ENCODE peak calls at places on chromosomes 2 and 18, in ten cellular contexts. One of them, this sample, is unnamed. For H3K27me3, the result is how much of the 10 kb centered on the place peaks cover.

GRCh38 chr18:48574667-48575300 is 36.0 kb downstream of the CTIF start:
- DNase-seq in heart left ventricle: peak
- DNase-seq in Peyer's patch: no peak
- DNase-seq in tibial nerve: no peak
- DNase-seq in breast epithelium: no peak
- DNase-seq in upper lobe of left lung: peak
- DNase-seq in stomach: no peak
- DNase-seq in transverse colon: no peak
- DNase-seq in ovary: no peak
- DNase-seq in spleen: peak
- DNase-seq in this sample: no peak

GRCh38 chr2:98483257-98483861 is 38.7 kb downstream of the INPP4A start:
- DNase-seq in Peyer's patch: no peak
- DNase-seq in stomach: no peak
- DNase-seq in tibial nerve: no peak
- DNase-seq in breast epithelium: no peak
- DNase-seq in upper lobe of left lung: no peak
- DNase-seq in heart left ventricle: no peak
- DNase-seq in ovary: no peak
- DNase-seq in spleen: peak
- DNase-seq in transverse colon: no peak
- DNase-seq in this sample: no peak

GRCh38 chr2:81436256-81436655 is 1131.7 kb upstream of the LRRTM1 start:
- DNase-seq in stomach: no peak
- DNase-seq in upper lobe of left lung: no peak
- DNase-seq in heart left ventricle: no peak
- DNase-seq in transverse colon: no peak
- DNase-seq in breast epithelium: peak
- DNase-seq in Peyer's patch: no peak
- DNase-seq in tibial nerve: no peak
- DNase-seq in ovary: no peak
- DNase-seq in spleen: no peak
- DNase-seq in this sample: no peak

GRCh38 chr2:143843696-143844095 is 676.2 kb downstream of the ZEB2 start:
- DNase-seq in spleen: no peak
- DNase-seq in tibial nerve: no peak
- DNase-seq in transverse colon: no peak
- DNase-seq in upper lobe of left lung: no peak
- DNase-seq in ovary: no peak
- DNase-seq in Peyer's patch: no peak
- DNase-seq in breast epithelium: no peak
- DNase-seq in stomach: no peak
- DNase-seq in heart left ventricle: no peak
- DNase-seq in this sample: no peak

GRCh38 chr2:85753525-85754312 is at the start of gene ATOH8:
- DNase-seq in upper lobe of left lung: peak
- DNase-seq in Peyer's patch: peak
- DNase-seq in heart left ventricle: peak
- DNase-seq in spleen: peak
- DNase-seq in transverse colon: peak
- DNase-seq in breast epithelium: no peak
- DNase-seq in tibial nerve: peak
- DNase-seq in ovary: peak
- DNase-seq in stomach: peak
- DNase-seq in this sample: peak

GRCh38 chr2:33597026-33597425 is 2.1 kb downstream of the FAM98A start:
- DNase-seq in heart left ventricle: no peak
- DNase-seq in spleen: no peak
- DNase-seq in stomach: no peak
- DNase-seq in ovary: no peak
- DNase-seq in breast epithelium: no peak
- DNase-seq in tibial nerve: no peak
- DNase-seq in transverse colon: no peak
- DNase-seq in upper lobe of left lung: no peak
- DNase-seq in Peyer's patch: no peak
- DNase-seq in this sample: no peak

GRCh38 chr2:197107291-197108269 is 181.1 kb upstream of the PGAP1 start:
- DNase-seq in tibial nerve: peak
- DNase-seq in Peyer's patch: no peak
- DNase-seq in stomach: no peak
- DNase-seq in transverse colon: peak
- DNase-seq in ovary: no peak
- DNase-seq in upper lobe of left lung: no peak
- DNase-seq in heart left ventricle: peak
- DNase-seq in spleen: no peak
- DNase-seq in breast epithelium: no peak
- DNase-seq in this sample: peak

GRCh38 chr2:84904717-84905174 is 710 bp upstream of the TMSB10 start:
- DNase-seq in heart left ventricle: peak
- DNase-seq in ovary: peak
- DNase-seq in tibial nerve: peak
- DNase-seq in breast epithelium: peak
- DNase-seq in stomach: peak
- DNase-seq in spleen: peak
- DNase-seq in Peyer's patch: peak
- DNase-seq in upper lobe of left lung: no peak
- DNase-seq in transverse colon: peak
- DNase-seq in this sample: peak

GRCh38 chr2:12507295-12507694 is 209.4 kb upstream of the TRIB2 start:
- DNase-seq in Peyer's patch: no peak
- DNase-seq in ovary: peak
- DNase-seq in upper lobe of left lung: no peak
- DNase-seq in tibial nerve: no peak
- DNase-seq in transverse colon: no peak
- DNase-seq in breast epithelium: peak
- DNase-seq in spleen: no peak
- DNase-seq in heart left ventricle: no peak
- DNase-seq in stomach: no peak
- DNase-seq in this sample: no peak

GRCh38 chr2:235605306-235605998 is 111.6 kb downstream of the AGAP1 start:
- DNase-seq in tibial nerve: peak
- DNase-seq in transverse colon: peak
- DNase-seq in heart left ventricle: peak
- DNase-seq in breast epithelium: peak
- DNase-seq in stomach: peak
- DNase-seq in spleen: no peak
- DNase-seq in upper lobe of left lung: no peak
- DNase-seq in Peyer's patch: no peak
- DNase-seq in ovary: peak
- DNase-seq in this sample: peak

GRCh38 chr2:187875271-187875670 is 321.0 kb upstream of the TFPI start:
- DNase-seq in stomach: no peak
- DNase-seq in ovary: no peak
- DNase-seq in Peyer's patch: no peak
- DNase-seq in breast epithelium: no peak
- DNase-seq in upper lobe of left lung: no peak
- DNase-seq in spleen: no peak
- DNase-seq in transverse colon: no peak
- DNase-seq in heart left ventricle: no peak
- DNase-seq in tibial nerve: no peak
- DNase-seq in this sample: no peak

GRCh38 chr2:111194835-111195621 is 74.3 kb downstream of the BCL2L11 start:
- DNase-seq in spleen: no peak
- DNase-seq in breast epithelium: no peak
- DNase-seq in transverse colon: peak
- DNase-seq in ovary: no peak
- DNase-seq in heart left ventricle: no peak
- DNase-seq in tibial nerve: no peak
- DNase-seq in stomach: no peak
- DNase-seq in Peyer's patch: peak
- DNase-seq in upper lobe of left lung: no peak
- DNase-seq in this sample: no peak

GRCh38 chr2:40642261-40642660 is 190.4 kb upstream of the SLC8A1 start:
- DNase-seq in upper lobe of left lung: no peak
- DNase-seq in tibial nerve: no peak
- DNase-seq in breast epithelium: no peak
- DNase-seq in transverse colon: no peak
- DNase-seq in spleen: no peak
- DNase-seq in heart left ventricle: no peak
- DNase-seq in stomach: no peak
- DNase-seq in ovary: no peak
- DNase-seq in Peyer's patch: no peak
- DNase-seq in this sample: no peak

GRCh38 chr2:12723741-12724463 is 7.2 kb downstream of the TRIB2 start:
- DNase-seq in transverse colon: no peak
- DNase-seq in tibial nerve: no peak
- DNase-seq in upper lobe of left lung: no peak
- DNase-seq in breast epithelium: no peak
- DNase-seq in Peyer's patch: no peak
- DNase-seq in heart left ventricle: no peak
- DNase-seq in stomach: no peak
- DNase-seq in spleen: no peak
- DNase-seq in ovary: no peak
- DNase-seq in this sample: no peak

DNA sequence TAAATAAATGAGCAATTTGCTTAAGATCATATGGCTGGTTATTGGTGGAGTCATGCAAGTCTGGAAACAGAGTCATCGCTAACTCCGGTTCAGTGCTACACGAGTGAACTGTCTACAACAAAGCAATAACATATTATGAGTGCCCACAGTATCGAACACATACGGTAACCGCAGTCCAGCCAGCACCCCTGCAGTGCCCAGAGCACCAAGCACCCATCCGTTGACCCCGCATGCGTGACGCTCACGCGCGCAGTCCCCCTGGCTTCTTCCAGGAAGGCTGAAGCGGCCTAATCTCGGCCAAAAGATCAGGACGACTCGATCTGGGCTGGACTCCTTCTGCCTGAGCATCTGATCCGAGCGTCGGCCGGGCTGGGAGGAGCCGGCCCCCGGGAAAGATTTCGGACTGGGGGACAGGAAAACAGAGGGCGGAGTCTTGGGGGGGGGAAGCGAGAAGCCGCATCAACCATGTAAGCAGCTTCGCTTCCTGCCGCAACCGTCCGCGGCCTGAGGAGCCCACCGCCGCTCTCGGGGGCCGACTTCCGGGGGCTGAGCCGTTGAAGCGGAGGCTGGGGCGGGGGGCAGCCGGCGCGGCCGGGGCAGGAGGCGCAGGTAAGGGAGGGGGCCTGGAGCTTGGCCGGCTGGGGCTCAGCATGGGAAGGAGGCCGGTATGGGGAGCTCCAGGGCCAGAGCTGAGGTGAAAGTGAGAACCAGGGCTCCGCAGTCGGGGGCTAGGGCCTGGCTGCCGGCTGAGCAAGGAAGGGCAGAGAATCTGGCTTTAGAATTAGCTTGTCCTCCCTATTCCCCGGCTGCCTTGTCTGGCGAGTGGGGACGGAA is at the start of gene PIKFYVE:
- DNase-seq in breast epithelium: peak
- DNase-seq in tibial nerve: peak
- DNase-seq in ovary: peak
- DNase-seq in upper lobe of left lung: peak
- DNase-seq in stomach: peak
- DNase-seq in heart left ventricle: peak
- DNase-seq in spleen: peak
- DNase-seq in transverse colon: peak
- DNase-seq in Peyer's patch: peak
- DNase-seq in this sample: peak
- TF ChIP-seq POLR2A in breast epithelium: peak
- TF ChIP-seq POLR2A in tibial nerve: peak
- TF ChIP-seq POLR2A in ovary: peak
- TF ChIP-seq POLR2A in upper lobe of left lung: peak
- TF ChIP-seq POLR2A in stomach: no peak
- TF ChIP-seq POLR2A in heart left ventricle: peak
- TF ChIP-seq POLR2A in spleen: peak
- TF ChIP-seq POLR2A in transverse colon: peak
- TF ChIP-seq POLR2A in Peyer's patch: peak
- TF ChIP-seq POLR2A in this sample: peak

GRCh38 chr18:58495634-58496033 is 133.3 kb downstream of the ALPK2 start:
- DNase-seq in upper lobe of left lung: no peak
- DNase-seq in spleen: no peak
- DNase-seq in stomach: no peak
- DNase-seq in heart left ventricle: no peak
- DNase-seq in transverse colon: no peak
- DNase-seq in tibial nerve: no peak
- DNase-seq in ovary: no peak
- DNase-seq in breast epithelium: no peak
- DNase-seq in Peyer's patch: no peak
- DNase-seq in this sample: no peak
- H3K27me3 ChIP-seq in upper lobe of left lung: under half
- H3K27me3 ChIP-seq in spleen: under half
- H3K27me3 ChIP-seq in stomach: under half
- H3K27me3 ChIP-seq in heart left ventricle: under half
- H3K27me3 ChIP-seq in transverse colon: under half
- H3K27me3 ChIP-seq in tibial nerve: under half
- H3K27me3 ChIP-seq in ovary: under half
- H3K27me3 ChIP-seq in breast epithelium: under half
- H3K27me3 ChIP-seq in Peyer's patch: under half
- H3K27me3 ChIP-seq in this sample: under half

GRCh38 chr2:178764097-178764496 is 43.1 kb downstream of the TTN start:
- DNase-seq in breast epithelium: no peak
- DNase-seq in tibial nerve: no peak
- DNase-seq in upper lobe of left lung: no peak
- DNase-seq in Peyer's patch: no peak
- DNase-seq in stomach: no peak
- DNase-seq in ovary: no peak
- DNase-seq in spleen: no peak
- DNase-seq in transverse colon: no peak
- DNase-seq in heart left ventricle: no peak
- DNase-seq in this sample: no peak
- H3K4me3 ChIP-seq in breast epithelium: no peak
- H3K4me3 ChIP-seq in tibial nerve: no peak
- H3K4me3 ChIP-seq in upper lobe of left lung: no peak
- H3K4me3 ChIP-seq in Peyer's patch: no peak
- H3K4me3 ChIP-seq in stomach: no peak
- H3K4me3 ChIP-seq in ovary: no peak
- H3K4me3 ChIP-seq in spleen: no peak
- H3K4me3 ChIP-seq in transverse colon: no peak
- H3K4me3 ChIP-seq in heart left ventricle: no peak
- H3K4me3 ChIP-seq in this sample: no peak

DNA sequence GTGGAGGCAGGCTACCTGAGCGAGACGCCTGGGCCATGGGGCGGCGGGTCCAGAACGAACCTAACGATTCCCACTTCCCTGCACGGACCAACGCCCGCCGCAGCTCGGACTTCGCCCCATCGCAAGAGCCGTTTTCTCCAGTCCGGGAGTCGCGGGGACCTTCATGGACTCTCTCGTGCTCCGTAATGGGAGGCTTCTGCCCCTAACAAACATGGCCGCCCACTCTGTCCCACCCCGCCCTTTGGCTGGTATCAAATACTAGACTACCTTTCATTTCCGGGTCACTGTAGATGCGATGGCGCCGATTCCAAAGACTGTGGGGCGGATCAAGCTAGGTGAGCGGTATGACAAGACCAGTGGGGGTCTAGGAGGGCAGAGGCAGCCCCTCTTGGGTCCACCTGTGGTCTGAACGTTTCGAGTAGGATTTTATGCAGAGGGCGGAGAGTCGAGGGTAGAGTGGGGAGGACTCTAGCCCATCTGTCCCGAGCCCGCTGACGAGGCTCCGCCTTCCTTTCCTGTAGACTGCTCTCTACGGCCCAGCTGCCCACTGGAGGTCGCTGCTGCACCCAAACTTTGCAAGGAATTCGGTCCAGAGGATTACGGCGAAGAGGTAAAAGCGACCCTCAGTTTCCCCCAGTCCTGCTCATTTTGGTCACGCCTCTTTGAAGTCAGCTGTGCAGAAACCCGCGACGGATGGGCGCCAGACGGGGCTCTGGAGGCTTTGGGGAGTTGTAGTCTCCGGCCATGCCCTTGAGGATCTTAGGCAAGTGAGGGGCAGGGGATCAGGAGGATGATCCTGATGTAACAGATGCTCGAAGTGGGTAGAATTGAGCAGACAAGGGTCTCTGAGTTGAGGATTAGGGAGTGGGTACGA is at the start of the genes CCDC142 and TTC31:
- DNase-seq in Peyer's patch: peak
- DNase-seq in heart left ventricle: peak
- DNase-seq in breast epithelium: peak
- DNase-seq in transverse colon: peak
- DNase-seq in upper lobe of left lung: peak
- DNase-seq in tibial nerve: peak
- DNase-seq in ovary: peak
- DNase-seq in spleen: peak
- DNase-seq in stomach: peak
- DNase-seq in this sample: peak
- TF ChIP-seq POLR2A in Peyer's patch: peak
- TF ChIP-seq POLR2A in heart left ventricle: peak
- TF ChIP-seq POLR2A in breast epithelium: no peak
- TF ChIP-seq POLR2A in transverse colon: peak
- TF ChIP-seq POLR2A in upper lobe of left lung: peak
- TF ChIP-seq POLR2A in tibial nerve: no peak
- TF ChIP-seq POLR2A in ovary: peak
- TF ChIP-seq POLR2A in spleen: no peak
- TF ChIP-seq POLR2A in stomach: no peak
- TF ChIP-seq POLR2A in this sample: peak

This sample was measured in body of pancreas.